ENCODE peak calls at places on chromosomes 16 and 17, in ten cellular contexts. R is aorta, C is retina, P is frontal cortex, I is HS-5, W is spleen, K is left cardiac atrium, Q is B cell, J is EL, H is HEK293T. S is an unnamed sample.
A peak's percentile ranks its signal among the peaks of the same experiment; 100 is the strongest.

GRCh38 chr17:2346475-2346874 is 9.2 kb downstream of the SGSM2 start:
- DNase-seq in R (no peak), C (no peak), P (no peak), I (no peak), W (no peak), K (no peak), Q (no peak), J (no peak), H (no peak), S (no peak)

GRCh38 chr16:1163567-1164055 is 10.7 kb downstream of the CACNA1H start:
- DNase-seq in R (no peak), C (no peak), P (no peak), I (no peak), W (no peak), K (no peak), Q (no peak), J (peak; percentile 26), H (no peak), S (no peak)

GRCh38 chr16:85850344-85850880 is 48.5 kb upstream of the IRF8 start:
- DNase-seq in R (no peak), C (no peak), P (no peak), I (no peak), W (no peak), K (no peak), Q (no peak), J (no peak), H (no peak), S (no peak)

GRCh38 chr16:53836142-53836541 is 132.2 kb downstream of the FTO start:
- DNase-seq in R (no peak), C (no peak), P (no peak), I (no peak), W (no peak), K (no peak), Q (no peak), J (no peak), H (no peak), S (no peak)

GRCh38 chr17:8726951-8727555 is 17.6 kb downstream of the CCDC42 start:
- DNase-seq in R (peak; percentile 63), C (no peak), P (no peak), I (no peak), W (no peak), K (peak; percentile 60), Q (no peak), J (no peak), H (no peak), S (peak; percentile 40)

GRCh38 chr17:78111727-78112507 is 16.6 kb downstream of the TMC6 start:
- DNase-seq in R (peak; percentile 44), C (no peak), P (no peak), I (no peak), W (peak; percentile 81), K (no peak), Q (no peak), J (no peak), H (no peak), S (no peak)

GRCh38 chr17:77933777-77934398 is 24.6 kb upstream of the TNRC6C start:
- DNase-seq in R (no peak), C (no peak), P (no peak), I (no peak), W (no peak), K (no peak), Q (no peak), J (no peak), H (no peak), S (no peak)

GRCh38 chr17:74201250-74201649 is 2.2 kb upstream of the RPL38 start:
- DNase-seq in R (no peak), C (no peak), P (no peak), I (no peak), W (no peak), K (no peak), Q (no peak), J (peak; percentile 58), H (no peak), S (no peak)

GRCh38 chr17:74987909-74988711 is 678 bp downstream of the CDR2L start:
- DNase-seq in R (peak; percentile 92), C (peak; percentile 88), P (peak; percentile 75), I (no peak), W (peak; percentile 85), K (peak; percentile 92), Q (no peak), J (peak; percentile 76), H (peak; percentile 56), S (no peak)

GRCh38 chr17:18259621-18260331 is 686 bp upstream of the MIEF2 start:
- DNase-seq in R (no peak), C (no peak), P (no peak), I (peak; percentile 65), W (no peak), K (no peak), Q (no peak), J (peak; percentile 87), H (no peak), S (no peak)

GRCh38 chr17:28661635-28662526 is at the start of the genes SDF2 and SUPT6H:
- DNase-seq in R (peak; percentile 93), C (peak; percentile 99), P (peak; percentile 91), I (peak; percentile 63), W (peak; percentile 96), K (peak; percentile 94), Q (peak; percentile 93), J (peak; percentile 89), H (peak; percentile 89), S (no peak)

GRCh38 chr16:15961557-15962205 is 12.3 kb downstream of the ABCC1 start:
- DNase-seq in R (no peak), C (no peak), P (no peak), I (no peak), W (no peak), K (no peak), Q (no peak), J (no peak), H (no peak), S (no peak)

GRCh38 chr17:35665662-35666061 is 65.8 kb upstream of the RASL10B start:
- DNase-seq in R (no peak), C (no peak), P (no peak), I (no peak), W (no peak), K (no peak), Q (no peak), J (no peak), H (no peak), S (no peak)

GRCh38 chr16:65119905-65120341 is 1.9 kb downstream of the CDH11 start:
- DNase-seq in R (peak; percentile 47), C (peak; percentile 79), P (no peak), I (peak; percentile 26), W (no peak), K (peak; percentile 41), Q (no peak), J (peak; percentile 80), H (no peak), S (no peak)

GRCh38 chr16:4676826-4677225 is 16.5 kb upstream of the NUDT16L1 start:
- DNase-seq in R (no peak), C (no peak), P (no peak), I (no peak), W (peak; percentile 89), K (peak; percentile 48), Q (no peak), J (no peak), H (no peak), S (no peak)

GRCh38 chr17:13940858-13941665 is 128.2 kb upstream of the COX10 start:
- DNase-seq in R (no peak), C (no peak), P (no peak), I (peak; percentile 90), W (no peak), K (no peak), Q (no peak), J (peak; percentile 80), H (no peak), S (no peak)

GRCh38 chr16:48353565-48354163 is 31.5 kb downstream of the SIAH1 start:
- DNase-seq in R (peak; percentile 60), C (peak; percentile 58), P (peak; percentile 41), I (peak; percentile 6), W (peak; percentile 84), K (peak; percentile 58), Q (peak; percentile 76), J (peak; percentile 78), H (peak; percentile 74), S (peak; percentile 35)

GRCh38 chr17:438191-438590 is 85.6 kb upstream of the RPH3AL start:
- DNase-seq in R (no peak), C (no peak), P (no peak), I (no peak), W (no peak), K (no peak), Q (no peak), J (no peak), H (no peak), S (no peak)

GRCh38 chr16:89131783-89132182 is 38.1 kb downstream of the ACSF3 start:
- DNase-seq in R (peak; percentile 30), C (no peak), P (no peak), I (no peak), W (no peak), K (no peak), Q (no peak), J (no peak), H (no peak), S (no peak)

GRCh38 chr17:164536-165235 is 16.8 kb downstream of the DOC2B start:
- DNase-seq in R (no peak), C (peak; percentile 91), P (peak; percentile 67), I (no peak), W (no peak), K (peak; percentile 65), Q (no peak), J (peak; percentile 42), H (peak; percentile 60), S (no peak)

GRCh38 chr16:11586856-11587642 is at the start of gene LITAF:
- DNase-seq in R (peak; percentile 79), C (peak; percentile 76), P (peak; percentile 83), I (no peak), W (peak; percentile 94), K (peak; percentile 74), Q (peak; percentile 63), J (peak; percentile 72), H (peak; percentile 55), S (no peak)

GRCh38 chr17:74417178-74418045 is 14.5 kb upstream of the GPRC5C start:
- DNase-seq in R (no peak), C (no peak), P (no peak), I (peak; percentile 41), W (no peak), K (no peak), Q (no peak), J (peak; percentile 40), H (no peak), S (no peak)

GRCh38 chr16:72721981-72722380 is 325.9 kb downstream of the ZFHX3 start:
- DNase-seq in R (no peak), C (no peak), P (no peak), I (no peak), W (no peak), K (no peak), Q (no peak), J (no peak), H (peak; percentile 15), S (no peak)

GRCh38 chr16:57840833-57841232 is 38.5 kb upstream of the KIFC3 start:
- DNase-seq in R (no peak), C (no peak), P (no peak), I (no peak), W (peak; percentile 30), K (no peak), Q (no peak), J (no peak), H (no peak), S (no peak)

GRCh38 chr16:14539156-14539555 is 90.9 kb downstream of the PARN start:
- DNase-seq in R (no peak), C (no peak), P (no peak), I (no peak), W (no peak), K (no peak), Q (no peak), J (no peak), H (no peak), S (no peak)

GRCh38 chr16:88931373-88931900 is 45.6 kb downstream of the CBFA2T3 start:
- DNase-seq in R (no peak), C (no peak), P (no peak), I (no peak), W (no peak), K (no peak), Q (no peak), J (no peak), H (no peak), S (no peak)

GRCh38 chr17:82399601-82400101 is 18.5 kb upstream of the HEXD start:
- DNase-seq in R (no peak), C (peak; percentile 56), P (no peak), I (no peak), W (no peak), K (no peak), Q (no peak), J (no peak), H (no peak), S (no peak)

GRCh38 chr17:41620583-41621434 is 3.6 kb downstream of the KRT17 start:
- DNase-seq in R (peak; percentile 36), C (no peak), P (no peak), I (no peak), W (peak; percentile 58), K (no peak), Q (no peak), J (no peak), H (no peak), S (no peak)

S was measured in keratinocyte.